ENCODE peak calls at places on chromosomes 6 and 20, in five cellular contexts. W, B, N, Q and T are unnamed samples. For H3K4me1, the result is how much of the 10 kb centered on the place peaks cover.

GRCh38 chr20:52923123-52923543 is 49.0 kb upstream of the TSHZ2 start:
- DNase-seq in W (no peak), B (no peak), N (no peak), Q (no peak), T (no peak)

GRCh38 chr20:59806578-59806975 is 126.9 kb downstream of the SYCP2 start:
- DNase-seq in W (peak), B (no peak), N (no peak), Q (no peak), T (no peak)

GRCh38 chr6:157020398-157021266 is 243.5 kb downstream of the ARID1B start:
- DNase-seq in W (peak), B (no peak), N (peak), Q (peak), T (peak)

GRCh38 chr6:74114428-74114827 is 418.4 kb downstream of the CD109 start:
- DNase-seq in W (no peak), B (no peak), N (no peak), Q (no peak), T (no peak)

GRCh38 chr6:112639436-112639835 is 292.3 kb downstream of the RFPL4B start:
- DNase-seq in W (no peak), B (no peak), N (no peak), Q (no peak), T (no peak)

GRCh38 chr6:41427642-41428401 is 92.4 kb downstream of the NCR2 start:
- DNase-seq in W (peak), B (no peak), N (peak), Q (no peak), T (no peak)

GRCh38 chr6:64932486-64932885 is 774.5 kb downstream of the EYS start:
- DNase-seq in W (no peak), B (no peak), N (no peak), Q (no peak), T (no peak)

GRCh38 chr6:28943557-28944411 is 20.0 kb upstream of the TRIM27 start:
- DNase-seq in W (peak), B (peak), N (peak), Q (no peak), T (peak)

GRCh38 chr6:4895971-4896370 is 107.9 kb downstream of the RPP40 start:
- DNase-seq in W (no peak), B (no peak), N (no peak), Q (no peak), T (no peak)

GRCh38 chr6:148967546-148967945 is 220.7 kb downstream of the UST start:
- DNase-seq in W (no peak), B (no peak), N (no peak), Q (no peak), T (no peak)

GRCh38 chr6:97669191-97669651 is 386.2 kb upstream of the MMS22L start:
- DNase-seq in W (no peak), B (no peak), N (no peak), Q (no peak), T (no peak)

GRCh38 chr6:105137388-105137787 is 42.4 kb downstream of the POPDC3 start:
- DNase-seq in W (no peak), B (no peak), N (no peak), Q (no peak), T (no peak)

GRCh38 chr6:31300797-31301196 is 28.9 kb upstream of the HLA-C start:
- DNase-seq in W (no peak), B (no peak), N (no peak), Q (no peak), T (no peak)

GRCh38 chr6:89475634-89476033 is 42.7 kb downstream of the ANKRD6 start:
- DNase-seq in W (no peak), B (no peak), N (no peak), Q (no peak), T (no peak)

GRCh38 chr6:1522779-1523178 is 86.9 kb upstream of the FOXC1 start:
- DNase-seq in W (no peak), B (no peak), N (no peak), Q (no peak), T (no peak)

GRCh38 chr6:18506387-18507017 is 119.4 kb downstream of the RNF144B start:
- DNase-seq in W (no peak), B (no peak), N (no peak), Q (no peak), T (peak)

GRCh38 chr20:32737371-32738223 is 5.7 kb downstream of the COMMD7 start:
- DNase-seq in W (no peak), B (no peak), N (no peak), Q (no peak), T (no peak)

GRCh38 chr20:44460795-44461141 is 14.9 kb upstream of the TTPAL start:
- DNase-seq in W (no peak), B (no peak), N (no peak), Q (no peak), T (peak)

GRCh38 chr20:10857362-10858070 is 183.7 kb upstream of the JAG1 start:
- DNase-seq in W (peak), B (peak), N (peak), Q (no peak), T (no peak)

GRCh38 chr6:22363166-22363965 is 66.5 kb upstream of the PRL start:
- DNase-seq in W (no peak), B (no peak), N (no peak), Q (no peak), T (no peak)

GRCh38 chr6:51513891-51514290 is 573.5 kb downstream of the PKHD1 start:
- DNase-seq in W (no peak), B (no peak), N (peak), Q (no peak), T (no peak)

GRCh38 chr20:9977629-9978028 is 57.2 kb upstream of the ANKEF1 start:
- DNase-seq in W (no peak), B (no peak), N (no peak), Q (no peak), T (no peak)

GRCh38 chr6:37130704-37131103 is 39.2 kb upstream of the PIM1 start:
- DNase-seq in W (no peak), B (peak), N (no peak), Q (no peak), T (no peak)
- H3K4me1 ChIP-seq in W (half or more), B (under half), N (under half), Q (under half), T (under half)

DNA sequence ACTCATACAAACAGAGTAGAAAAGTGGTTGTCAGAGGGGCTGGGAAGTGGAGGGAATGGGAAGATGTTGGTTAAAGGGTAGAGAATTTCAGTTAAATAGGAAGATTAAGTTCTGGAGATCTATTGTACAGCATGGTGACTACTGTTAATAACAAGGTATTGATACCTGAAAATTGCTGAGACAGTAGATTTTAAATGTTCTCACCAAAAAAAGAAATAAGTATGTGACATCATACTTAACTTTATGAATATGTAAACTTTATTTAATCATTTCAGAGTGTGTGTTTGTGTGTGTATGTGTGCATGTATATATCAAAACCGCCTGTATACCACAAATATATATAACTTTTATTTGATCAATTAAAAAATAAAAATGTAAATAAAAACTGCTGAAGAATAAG is 896.4 kb downstream of the TFAP2A start:
- DNase-seq in W (no peak), B (no peak), N (no peak), Q (no peak), T (no peak)
- H3K4me1 ChIP-seq in W (under half), B (under half), N (under half), Q (under half), T (under half)

GRCh38 chr6:24961852-24962251 is 26.1 kb upstream of the RIPOR2 start:
- DNase-seq in W (no peak), B (no peak), N (no peak), Q (no peak), T (no peak)
- H3K4me1 ChIP-seq in W (under half), B (under half), N (under half), Q (under half), T (under half)

DNA sequence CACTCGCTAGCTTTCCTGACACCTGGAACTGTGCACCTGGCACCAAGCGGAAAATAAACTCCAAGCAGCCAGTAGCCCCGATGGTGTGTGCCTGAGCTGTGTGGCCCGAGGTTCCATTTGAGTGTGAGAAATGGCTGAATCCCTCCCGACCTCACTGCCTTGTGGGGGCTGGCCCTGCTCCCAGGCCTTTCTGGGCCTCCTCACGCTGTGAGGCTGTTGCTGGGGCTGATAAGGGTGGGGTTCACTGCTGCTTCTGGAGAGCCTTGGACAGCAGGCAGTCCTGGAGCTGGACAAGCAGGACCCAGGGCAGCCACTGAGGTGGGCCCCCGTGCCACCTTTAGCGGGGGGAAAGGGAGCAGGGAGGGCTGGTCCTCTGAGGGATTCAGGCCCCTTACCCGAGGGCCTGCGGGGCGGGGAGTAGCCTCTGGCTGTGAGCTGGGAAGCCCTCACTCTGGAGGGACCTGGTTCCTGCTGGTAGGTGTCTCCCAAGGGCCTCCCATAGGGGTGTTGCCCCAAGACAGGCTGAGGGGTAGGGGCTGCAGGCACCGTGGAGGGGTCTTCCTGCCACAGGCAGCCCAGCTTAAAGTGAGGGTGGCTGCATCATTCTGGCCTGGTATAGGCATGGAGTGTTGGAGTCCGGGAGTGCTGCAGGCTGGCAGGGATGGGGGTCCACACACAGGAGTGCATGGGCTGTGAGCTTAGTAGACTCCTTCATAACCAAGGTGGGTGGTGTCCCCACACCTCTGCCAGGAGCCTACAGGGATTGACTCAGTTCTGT is 1.7 kb downstream of the PPDPF start:
- DNase-seq in W (no peak), B (no peak), N (no peak), Q (no peak), T (no peak)
- H3K4me1 ChIP-seq in W (under half), B (under half), N (under half), Q (under half), T (under half)

DNA sequence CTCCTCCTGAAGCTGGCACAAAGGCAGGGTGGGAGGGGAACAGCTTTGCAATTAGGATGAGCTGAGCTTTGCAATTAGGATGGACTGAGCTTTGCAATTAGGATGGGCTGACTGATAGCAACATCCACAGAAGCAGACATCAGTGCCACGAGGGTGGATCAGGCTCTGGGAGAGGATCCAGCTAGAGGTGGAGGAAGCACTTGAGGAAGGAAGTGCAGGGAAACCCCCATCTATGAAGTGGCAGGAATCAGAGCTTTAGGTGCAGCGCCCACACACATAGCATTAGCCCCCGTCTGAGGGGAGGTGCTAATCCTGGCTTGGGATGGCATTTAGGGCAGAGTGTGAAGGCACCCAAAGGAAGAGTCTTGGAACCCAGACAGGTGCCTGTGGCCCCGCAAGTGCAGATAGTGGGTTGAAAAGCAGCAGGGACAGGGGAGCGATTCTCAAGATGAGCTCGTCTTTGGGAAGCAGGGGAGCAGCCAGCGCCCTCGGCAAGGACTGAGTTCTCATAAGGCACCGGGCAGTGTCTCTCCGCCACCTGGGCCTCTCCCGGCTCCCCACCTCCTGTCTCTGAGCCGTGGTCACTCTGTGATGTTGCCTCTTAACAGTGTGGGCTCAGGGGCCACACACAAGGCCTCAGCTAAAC is 12.0 kb upstream of the THBS2 start:
- DNase-seq in W (no peak), B (no peak), N (no peak), Q (no peak), T (no peak)
- H3K4me1 ChIP-seq in W (under half), B (under half), N (under half), Q (under half), T (under half)

GRCh38 chr20:22795897-22796296 is 211.5 kb upstream of the FOXA2 start:
- DNase-seq in W (peak), B (peak), N (peak), Q (no peak), T (no peak)
- H3K4me1 ChIP-seq in W (half or more), B (under half), N (under half), Q (under half), T (under half)

GRCh38 chr6:35093118-35093445 is 48.1 kb downstream of the TCP11 start:
- DNase-seq in W (no peak), B (no peak), N (no peak), Q (no peak), T (no peak)
- H3K4me1 ChIP-seq in W (under half), B (under half), N (under half), Q (under half), T (under half)

GRCh38 chr20:50928469-50928868 is 2.8 kb downstream of the ADNP start:
- DNase-seq in W (no peak), B (no peak), N (no peak), Q (no peak), T (no peak)
- H3K4me1 ChIP-seq in W (under half), B (under half), N (half or more), Q (under half), T (under half)